ENCODE peak calls at places on chromosome 10, in four cellular contexts. One of them, this sample, is unnamed.

GRCh38 chr10:33460461-33461294 is 126.2 kb upstream of the NRP1 start:
- DNase-seq in CD4-positive, alpha-beta memory T cell: no peak
- DNase-seq in amygdala: no peak
- DNase-seq in body of pancreas: peak; percentile 87
- DNase-seq in this sample: peak; percentile 78

GRCh38 chr10:21626457-21627161 is 92.6 kb downstream of the MLLT10 start:
- DNase-seq in CD4-positive, alpha-beta memory T cell: no peak
- DNase-seq in amygdala: no peak
- DNase-seq in body of pancreas: no peak
- DNase-seq in this sample: no peak

GRCh38 chr10:46539596-46540411 is 16.7 kb downstream of the GPRIN2 start:
- DNase-seq in CD4-positive, alpha-beta memory T cell: no peak
- DNase-seq in amygdala: no peak
- DNase-seq in body of pancreas: peak; percentile 61
- DNase-seq in this sample: no peak

GRCh38 chr10:87619705-87620104 is 40.0 kb upstream of the PAPSS2 start:
- DNase-seq in CD4-positive, alpha-beta memory T cell: no peak
- DNase-seq in amygdala: no peak
- DNase-seq in body of pancreas: no peak
- DNase-seq in this sample: no peak

GRCh38 chr10:23024002-23024401 is 71.4 kb upstream of the MSRB2 start:
- DNase-seq in CD4-positive, alpha-beta memory T cell: no peak
- DNase-seq in amygdala: no peak
- DNase-seq in body of pancreas: no peak
- DNase-seq in this sample: no peak

GRCh38 chr10:13810536-13810935 is 223.8 kb downstream of the PRPF18 start:
- DNase-seq in CD4-positive, alpha-beta memory T cell: no peak
- DNase-seq in amygdala: no peak
- DNase-seq in body of pancreas: no peak
- DNase-seq in this sample: no peak

GRCh38 chr10:123991622-123992570 is 100.3 kb upstream of the CPXM2 start:
- DNase-seq in CD4-positive, alpha-beta memory T cell: no peak
- DNase-seq in amygdala: no peak
- DNase-seq in body of pancreas: no peak
- DNase-seq in this sample: no peak

GRCh38 chr10:88913157-88913556 is 33.1 kb downstream of the STAMBPL1 start:
- DNase-seq in CD4-positive, alpha-beta memory T cell: no peak
- DNase-seq in amygdala: no peak
- DNase-seq in body of pancreas: peak; percentile 10
- DNase-seq in this sample: peak; percentile 67

GRCh38 chr10:12819656-12820055 is 181.9 kb downstream of the CCDC3 start:
- DNase-seq in CD4-positive, alpha-beta memory T cell: no peak
- DNase-seq in amygdala: no peak
- DNase-seq in body of pancreas: no peak
- DNase-seq in this sample: no peak

GRCh38 chr10:29712108-29712507 is 77.3 kb upstream of the SVIL start:
- DNase-seq in CD4-positive, alpha-beta memory T cell: no peak
- DNase-seq in amygdala: no peak
- DNase-seq in body of pancreas: no peak
- DNase-seq in this sample: no peak

GRCh38 chr10:111175786-111176185 is 99.0 kb downstream of the ADRA2A start:
- DNase-seq in CD4-positive, alpha-beta memory T cell: no peak
- DNase-seq in amygdala: no peak
- DNase-seq in body of pancreas: no peak
- DNase-seq in this sample: no peak